ENCODE peak calls at places on chromosomes 1 and 21, in six cellular contexts. H is aorta; Y is CD4-positive, alpha-beta memory T cell; F is A673; C is AG04450; K is BE2C. B is an unnamed sample.

GRCh38 chr1:21659099-21659923 is 9.8 kb downstream of the RAP1GAP start:
- DNase-seq in C (no peak), Y (peak; percentile 83), K (peak; percentile 44), H (peak; percentile 71), F (peak; percentile 75), B (peak; percentile 59)

GRCh38 chr1:178088651-178089050 is 5.3 kb upstream of the RASAL2 start:
- DNase-seq in H (no peak), C (no peak), K (no peak), F (no peak), Y (no peak), B (no peak)

GRCh38 chr1:6638226-6638625 is 13.6 kb downstream of the THAP3 start:
- DNase-seq in Y (no peak), C (peak; percentile 49), F (no peak), H (peak; percentile 94), K (no peak), B (no peak)

GRCh38 chr1:84632975-84633427 is 57.3 kb downstream of the SSX2IP start:
- DNase-seq in C (peak; percentile 18), Y (no peak), F (peak; percentile 71), H (no peak), K (peak; percentile 23), B (no peak)

GRCh38 chr1:82226198-82226505 is 425.4 kb downstream of the ADGRL2 start:
- DNase-seq in F (peak; percentile 57), H (no peak), C (no peak), Y (no peak), K (no peak), B (no peak)

GRCh38 chr1:148315081-148315811 is 163.2 kb upstream of the NBPF11 start:
- DNase-seq in H (no peak), C (no peak), K (no peak), Y (no peak), F (peak; percentile 75), B (no peak)

GRCh38 chr1:111739984-111740765 is 980 bp upstream of the INKA2 start:
- DNase-seq in C (no peak), F (peak; percentile 58), Y (peak; percentile 14), H (peak; percentile 82), K (peak; percentile 80), B (peak; percentile 86)

GRCh38 chr1:178933709-178934573 is 63.1 kb upstream of the ANGPTL1 start:
- DNase-seq in H (no peak), F (no peak), Y (no peak), K (no peak), C (no peak), B (no peak)

GRCh38 chr1:77230051-77230450 is 10.8 kb upstream of the PIGK start:
- DNase-seq in H (no peak), F (no peak), Y (no peak), K (no peak), C (no peak), B (no peak)

GRCh38 chr1:26388791-26389445 is 16.4 kb upstream of the ZNF683 start:
- DNase-seq in Y (no peak), K (no peak), C (no peak), H (no peak), F (no peak), B (no peak)

GRCh38 chr1:53639251-53639721 is 99.7 kb downstream of the GLIS1 start:
- DNase-seq in F (peak; percentile 29), K (no peak), C (no peak), Y (no peak), H (peak; percentile 35), B (no peak)

GRCh38 chr1:82538876-82539275 is 738.1 kb downstream of the ADGRL2 start:
- DNase-seq in F (no peak), K (no peak), H (no peak), Y (no peak), C (no peak), B (no peak)

GRCh38 chr1:205962821-205963221 is 19.6 kb upstream of the SLC26A9 start:
- DNase-seq in C (no peak), Y (no peak), F (no peak), H (peak; percentile 25), K (no peak), B (no peak)

GRCh38 chr1:192272732-192273131 is 44.1 kb upstream of the RGS21 start:
- DNase-seq in Y (no peak), C (no peak), F (no peak), K (no peak), H (no peak), B (no peak)

GRCh38 chr1:108645479-108646184 is 15.3 kb downstream of the HENMT1 start:
- DNase-seq in K (no peak), C (no peak), H (no peak), F (no peak), Y (peak; percentile 3), B (no peak)

GRCh38 chr21:44490405-44490804 is 35.1 kb downstream of the LRRC3 start:
- DNase-seq in Y (no peak), H (no peak), C (no peak), F (no peak), K (no peak), B (no peak)
- H3K9me3 ChIP-seq in Y (no peaks in the 10 kb centered on the region), H (peaks cover 10% of the 10 kb centered on the region), C (peaks cover 30% of the 10 kb centered on the region), F (peaks cover 12% of the 10 kb centered on the region), K (no peaks in the 10 kb centered on the region), B (peaks cover 69% of the 10 kb centered on the region)

GRCh38 chr1:210292276-210292851 is 36.3 kb upstream of the HHAT start:
- DNase-seq in H (peak; percentile 68), F (no peak), C (no peak), Y (peak; percentile 22), K (peak; percentile 82), B (peak; percentile 64)
- H3K4me3 ChIP-seq in H (peak overlapping the region; percentile 61), F (peak overlapping the region; percentile 47), C (peak overlapping the region; percentile 52), Y (no peak overlapping the region), K (peak overlapping the region; percentile 62), B (peak overlapping the region; percentile 47)

DNA sequence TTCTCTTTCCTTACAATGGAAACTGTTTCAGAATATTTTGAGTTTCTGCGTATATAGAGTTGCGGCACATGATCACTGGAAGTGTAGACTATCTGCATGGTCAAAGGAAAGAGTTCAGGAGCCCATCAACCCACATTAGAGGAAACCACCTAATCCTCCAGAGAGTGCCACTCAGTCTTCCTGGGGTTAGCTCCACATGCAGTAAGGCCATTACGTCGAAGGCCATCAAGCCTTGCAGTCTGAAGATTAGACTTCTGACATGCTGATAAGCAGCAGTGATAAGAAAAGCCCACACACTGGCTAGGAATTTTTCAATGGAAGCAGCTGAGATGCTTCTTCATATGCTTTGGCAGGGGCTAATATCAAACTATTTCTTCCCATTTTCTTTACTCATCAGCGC is 7.6 kb downstream of the ZNF669 start:
- DNase-seq in H (no peak), C (no peak), Y (no peak), F (no peak), K (no peak), B (no peak)
- H3K9me3 ChIP-seq in H (peaks cover 12% of the 10 kb centered on the region), C (peaks cover 27% of the 10 kb centered on the region), Y (peaks cover 10% of the 10 kb centered on the region), F (peaks cover 22% of the 10 kb centered on the region), K (peaks cover 6% of the 10 kb centered on the region), B (peaks cover 17% of the 10 kb centered on the region)

GRCh38 chr1:200179126-200179780 is 151.7 kb downstream of the NR5A2 start:
- DNase-seq in K (no peak), H (no peak), F (peak; percentile 43), Y (no peak), C (no peak), B (no peak)
- H3K4me3 ChIP-seq in K (no peak overlapping the region), H (no peak overlapping the region), F (no peak overlapping the region), Y (no peak overlapping the region), C (no peak overlapping the region), B (no peak overlapping the region)

GRCh38 chr1:152413909-152414308 is at the start of gene CRNN:
- DNase-seq in K (no peak), Y (no peak), F (no peak), C (no peak), H (no peak), B (no peak)
- H3K9me3 ChIP-seq in K (no peaks in the 10 kb centered on the region), Y (no peaks in the 10 kb centered on the region), F (no peaks in the 10 kb centered on the region), C (peaks cover 28% of the 10 kb centered on the region), H (no peaks in the 10 kb centered on the region), B (no peaks in the 10 kb centered on the region)

GRCh38 chr1:203349757-203350522 is 982 bp downstream of the FMOD start:
- DNase-seq in C (no peak), K (no peak), F (no peak), H (peak; percentile 53), Y (no peak), B (no peak)
- H3K4me3 ChIP-seq in C (no peak overlapping the region), K (no peak overlapping the region), F (no peak overlapping the region), H (peak overlapping the region; percentile 50), Y (no peak overlapping the region), B (no peak overlapping the region)

GRCh38 chr21:40964691-40965090 is 117.7 kb upstream of the DSCAM start:
- DNase-seq in H (no peak), F (no peak), Y (no peak), K (no peak), C (no peak), B (no peak)

GRCh38 chr21:40967771-40968170 is 120.8 kb upstream of the DSCAM start:
- DNase-seq in Y (no peak), K (no peak), C (no peak), F (no peak), H (no peak), B (peak; percentile 95)
- H3K9me3 ChIP-seq in Y (no peaks in the 10 kb centered on the region), K (peaks cover 2% of the 10 kb centered on the region), C (peaks cover 25% of the 10 kb centered on the region), F (peaks cover 21% of the 10 kb centered on the region), H (no peaks in the 10 kb centered on the region), B (peaks cover 4% of the 10 kb centered on the region)

GRCh38 chr21:45330851-45331261 is 43.2 kb upstream of the POFUT2 start:
- DNase-seq in F (no peak), Y (no peak), K (peak; percentile 3), C (no peak), H (no peak), B (no peak)
- H3K4me3 ChIP-seq in F (no peak overlapping the region), Y (no peak overlapping the region), K (no peak overlapping the region), C (no peak overlapping the region), H (no peak overlapping the region), B (no peak overlapping the region)

GRCh38 chr21:42160111-42160949 is 58.6 kb upstream of the ABCG1 start:
- DNase-seq in K (no peak), C (no peak), Y (no peak), F (no peak), H (no peak), B (no peak)

GRCh38 chr21:42161957-42162681 is 56.8 kb upstream of the ABCG1 start:
- DNase-seq in F (no peak), H (no peak), C (no peak), Y (peak; percentile 22), K (no peak), B (no peak)

GRCh38 chr21:42161401-42161956 is 57.5 kb upstream of the ABCG1 start:
- DNase-seq in K (no peak), H (no peak), F (no peak), C (no peak), Y (no peak), B (no peak)

GRCh38 chr21:42159560-42160110 is 59.3 kb upstream of the ABCG1 start:
- DNase-seq in H (no peak), Y (no peak), C (no peak), K (no peak), F (no peak), B (no peak)

DNA sequence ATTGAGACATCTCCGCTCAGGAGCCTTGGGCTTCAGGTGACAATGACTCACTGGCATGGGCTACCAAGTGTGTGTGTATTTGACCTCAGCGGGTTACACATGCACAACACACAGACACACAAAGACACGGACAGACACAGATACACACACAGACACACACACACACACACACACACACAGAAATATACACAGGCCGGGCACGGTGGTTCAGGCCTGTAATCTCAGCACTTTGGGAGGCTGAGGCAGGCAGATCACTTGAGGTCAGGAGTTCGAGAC is 58.1 kb upstream of the ABCG1 start:
- DNase-seq in K (no peak), H (no peak), C (no peak), F (no peak), Y (no peak), B (no peak)
- H3K9me3 ChIP-seq in K (no peaks in the 10 kb centered on the region), H (no peaks in the 10 kb centered on the region), C (no peaks in the 10 kb centered on the region), F (no peaks in the 10 kb centered on the region), Y (no peaks in the 10 kb centered on the region), B (no peaks in the 10 kb centered on the region)

B was measured in NT2/D1.